ENCODE peak calls at places on chromosomes 11 and 22, in nine cellular contexts. One of them, this sample, is unnamed.

GRCh38 chr22:27137809-27138400 is 480.5 kb downstream of the MIAT start:
- DNase-seq in CD4-positive, CD25-positive, alpha-beta regulatory T cell: no peak
- DNase-seq in progenitor cell of endocrine pancreas: no peak
- DNase-seq in GM23248: no peak
- DNase-seq in T-helper 1 cell: no peak
- DNase-seq in C1 segment of cervical spinal cord: no peak
- DNase-seq in mucosa of gallbladder: no peak
- DNase-seq in stimulated activated CD4-positive, alpha-beta T cell treated with anti-CD3 and anti-CD28 coated beads, Interleukin-15, amount 100 ng/mL, for 24 hours: no peak
- DNase-seq in CD4-positive, alpha-beta memory T cell: no peak
- DNase-seq in this sample: no peak

GRCh38 chr22:46368871-46369715 is 33.6 kb downstream of the TRMU start:
- DNase-seq in CD4-positive, CD25-positive, alpha-beta regulatory T cell: no peak
- DNase-seq in progenitor cell of endocrine pancreas: no peak
- DNase-seq in GM23248: no peak
- DNase-seq in T-helper 1 cell: no peak
- DNase-seq in C1 segment of cervical spinal cord: no peak
- DNase-seq in mucosa of gallbladder: no peak
- DNase-seq in stimulated activated CD4-positive, alpha-beta T cell treated with anti-CD3 and anti-CD28 coated beads, Interleukin-15, amount 100 ng/mL, for 24 hours: no peak
- DNase-seq in CD4-positive, alpha-beta memory T cell: no peak
- DNase-seq in this sample: no peak

GRCh38 chr22:42074153-42074750 is at the start of gene PHETA2:
- DNase-seq in CD4-positive, CD25-positive, alpha-beta regulatory T cell: peak; percentile 67
- DNase-seq in progenitor cell of endocrine pancreas: no peak
- DNase-seq in GM23248: peak; percentile 80
- DNase-seq in T-helper 1 cell: peak; percentile 57
- DNase-seq in C1 segment of cervical spinal cord: no peak
- DNase-seq in mucosa of gallbladder: no peak
- DNase-seq in stimulated activated CD4-positive, alpha-beta T cell treated with anti-CD3 and anti-CD28 coated beads, Interleukin-15, amount 100 ng/mL, for 24 hours: peak; percentile 71
- DNase-seq in CD4-positive, alpha-beta memory T cell: peak; percentile 50
- DNase-seq in this sample: no peak

GRCh38 chr11:2927493-2927800 is 1.8 kb downstream of the PHLDA2 start:
- DNase-seq in CD4-positive, CD25-positive, alpha-beta regulatory T cell: no peak
- DNase-seq in progenitor cell of endocrine pancreas: no peak
- DNase-seq in GM23248: no peak
- DNase-seq in T-helper 1 cell: no peak
- DNase-seq in C1 segment of cervical spinal cord: no peak
- DNase-seq in mucosa of gallbladder: no peak
- DNase-seq in stimulated activated CD4-positive, alpha-beta T cell treated with anti-CD3 and anti-CD28 coated beads, Interleukin-15, amount 100 ng/mL, for 24 hours: no peak
- DNase-seq in CD4-positive, alpha-beta memory T cell: no peak
- DNase-seq in this sample: no peak

GRCh38 chr11:57658023-57658361 is 430 bp downstream of the CLP1 start:
- DNase-seq in CD4-positive, CD25-positive, alpha-beta regulatory T cell: peak; percentile 36
- DNase-seq in progenitor cell of endocrine pancreas: no peak
- DNase-seq in GM23248: peak; percentile 43
- DNase-seq in T-helper 1 cell: no peak
- DNase-seq in C1 segment of cervical spinal cord: no peak
- DNase-seq in mucosa of gallbladder: no peak
- DNase-seq in stimulated activated CD4-positive, alpha-beta T cell treated with anti-CD3 and anti-CD28 coated beads, Interleukin-15, amount 100 ng/mL, for 24 hours: no peak
- DNase-seq in CD4-positive, alpha-beta memory T cell: no peak
- DNase-seq in this sample: no peak

GRCh38 chr11:69443968-69444364 is 37.5 kb upstream of the LINC01488 start:
- DNase-seq in CD4-positive, CD25-positive, alpha-beta regulatory T cell: no peak
- DNase-seq in progenitor cell of endocrine pancreas: no peak
- DNase-seq in GM23248: peak; percentile 79
- DNase-seq in T-helper 1 cell: no peak
- DNase-seq in C1 segment of cervical spinal cord: no peak
- DNase-seq in mucosa of gallbladder: no peak
- DNase-seq in stimulated activated CD4-positive, alpha-beta T cell treated with anti-CD3 and anti-CD28 coated beads, Interleukin-15, amount 100 ng/mL, for 24 hours: no peak
- DNase-seq in CD4-positive, alpha-beta memory T cell: no peak
- DNase-seq in this sample: no peak

GRCh38 chr11:134724106-134724778 is 312.2 kb upstream of the B3GAT1 start:
- DNase-seq in CD4-positive, CD25-positive, alpha-beta regulatory T cell: no peak
- DNase-seq in progenitor cell of endocrine pancreas: no peak
- DNase-seq in GM23248: no peak
- DNase-seq in T-helper 1 cell: no peak
- DNase-seq in C1 segment of cervical spinal cord: no peak
- DNase-seq in mucosa of gallbladder: no peak
- DNase-seq in stimulated activated CD4-positive, alpha-beta T cell treated with anti-CD3 and anti-CD28 coated beads, Interleukin-15, amount 100 ng/mL, for 24 hours: no peak
- DNase-seq in CD4-positive, alpha-beta memory T cell: no peak
- DNase-seq in this sample: no peak

GRCh38 chr11:86582898-86583297 is 89.5 kb downstream of the ME3 start:
- DNase-seq in CD4-positive, CD25-positive, alpha-beta regulatory T cell: no peak
- DNase-seq in progenitor cell of endocrine pancreas: no peak
- DNase-seq in GM23248: no peak
- DNase-seq in T-helper 1 cell: no peak
- DNase-seq in C1 segment of cervical spinal cord: no peak
- DNase-seq in mucosa of gallbladder: no peak
- DNase-seq in stimulated activated CD4-positive, alpha-beta T cell treated with anti-CD3 and anti-CD28 coated beads, Interleukin-15, amount 100 ng/mL, for 24 hours: no peak
- DNase-seq in CD4-positive, alpha-beta memory T cell: no peak
- DNase-seq in this sample: no peak